ENCODE peak calls at places on chromosomes 13 and 19, in nine cellular contexts. N, S, W, E, Y, K, D, M and R are unnamed samples.

GRCh38 chr19:48487944-48488343 is 18.8 kb downstream of the CYTH2 start:
- DNase-seq in M (peak), Y (peak), W (no peak), E (peak), N (peak), S (no peak), K (peak), D (peak), R (peak)

GRCh38 chr19:39531834-39532232 is 819 bp downstream of the EID2B start:
- DNase-seq in E (no peak), M (no peak), S (no peak), W (no peak), N (no peak), D (no peak), K (no peak), Y (no peak), R (no peak)

GRCh38 chr13:74770361-74770760 is 636.2 kb upstream of the KLF12 start:
- DNase-seq in E (peak), M (no peak), Y (peak), D (no peak), K (no peak), S (peak), N (peak), W (no peak), R (no peak)

GRCh38 chr19:18763674-18764590 is 27.2 kb downstream of the COMP start:
- DNase-seq in Y (peak), E (peak), K (no peak), N (no peak), W (no peak), D (no peak), M (no peak), S (peak), R (no peak)

GRCh38 chr19:50486823-50487515 is 10.3 kb upstream of the GARIN5A start:
- DNase-seq in D (no peak), E (no peak), K (no peak), M (no peak), W (no peak), N (peak), S (peak), Y (no peak), R (peak)

GRCh38 chr13:20403826-20404225 is 121.8 kb downstream of the CRYL1 start:
- DNase-seq in W (no peak), K (no peak), S (no peak), E (no peak), Y (no peak), D (no peak), M (no peak), N (no peak), R (no peak)

GRCh38 chr13:23801141-23801540 is 88.1 kb downstream of the MIPEP start:
- DNase-seq in W (no peak), K (no peak), Y (no peak), N (no peak), E (no peak), D (no peak), S (no peak), M (no peak), R (no peak)

GRCh38 chr13:87444135-87444534 is 227.0 kb upstream of the SLITRK5 start:
- DNase-seq in D (no peak), M (no peak), E (no peak), W (no peak), S (no peak), Y (no peak), N (no peak), K (no peak), R (no peak)

GRCh38 chr13:38763446-38764381 is 76.8 kb downstream of the FREM2 start:
- DNase-seq in W (no peak), N (peak), E (peak), D (no peak), K (peak), S (peak), Y (peak), M (no peak), R (peak)

GRCh38 chr13:97434417-97435296 is 688 bp downstream of the RAP2A start:
- DNase-seq in D (peak), Y (no peak), K (peak), N (peak), E (peak), W (peak), S (peak), M (peak), R (peak)

GRCh38 chr13:97300871-97301270 is 78.7 kb downstream of the MBNL2 start:
- DNase-seq in Y (no peak), E (no peak), W (no peak), N (no peak), M (no peak), D (no peak), S (no peak), K (no peak), R (no peak)

GRCh38 chr19:50203281-50204080 is at the start of gene MYH14:
- DNase-seq in W (peak), E (no peak), K (peak), M (peak), S (peak), N (peak), Y (peak), D (peak), R (peak)

GRCh38 chr19:42420055-42420544 is 7.1 kb downstream of the LIPE start:
- DNase-seq in K (peak), N (peak), D (peak), S (peak), Y (peak), W (no peak), M (no peak), E (peak), R (peak)

GRCh38 chr19:14916848-14917247 is 24.4 kb upstream of the OR7C2 start:
- DNase-seq in Y (peak), M (no peak), D (no peak), S (no peak), W (no peak), K (no peak), N (peak), E (no peak), R (no peak)

GRCh38 chr13:30145709-30146367 is 161.5 kb downstream of the KATNAL1 start:
- DNase-seq in W (no peak), D (no peak), N (no peak), M (no peak), Y (no peak), S (no peak), K (no peak), E (no peak), R (no peak)

GRCh38 chr13:19059016-19059780 is 122.4 kb downstream of the TUBA3C start:
- DNase-seq in S (no peak), D (no peak), E (no peak), K (no peak), N (no peak), M (no peak), Y (no peak), W (no peak), R (no peak)

GRCh38 chr13:104286566-104287290 is 1220.5 kb upstream of the SLC10A2 start:
- DNase-seq in D (no peak), E (no peak), N (no peak), K (no peak), W (no peak), M (no peak), Y (peak), S (no peak), R (no peak)

GRCh38 chr13:114313061-114313860 is 1.0 kb upstream of the CHAMP1 start:
- DNase-seq in D (no peak), K (no peak), Y (no peak), E (no peak), M (no peak), N (peak), S (no peak), W (peak), R (no peak)

GRCh38 chr19:12733369-12733896 is 1.1 kb downstream of the TRIR start:
- DNase-seq in M (no peak), K (no peak), Y (peak), W (no peak), S (no peak), D (no peak), N (peak), E (peak), R (peak)

GRCh38 chr13:41621716-41622508 is 164.6 kb downstream of the RGCC start:
- DNase-seq in K (no peak), M (no peak), W (no peak), E (peak), D (no peak), Y (no peak), N (no peak), S (peak), R (no peak)

GRCh38 chr13:41627425-41627824 is 170.1 kb downstream of the RGCC start:
- DNase-seq in E (no peak), M (no peak), S (no peak), N (no peak), W (no peak), Y (no peak), K (no peak), D (no peak), R (no peak)

GRCh38 chr13:41622545-41623429 is 165.4 kb downstream of the RGCC start:
- DNase-seq in K (no peak), W (no peak), M (no peak), N (no peak), E (peak), Y (peak), S (peak), D (no peak), R (no peak)
- TF ChIP-seq CTCF in K (no peak), W (no peak), M (no peak), N (no peak), E (no peak), Y (no peak), S (no peak), D (no peak), R (no peak)

GRCh38 chr13:101544979-101545378 is 92.5 kb downstream of the ITGBL1 start:
- DNase-seq in K (no peak), E (no peak), S (no peak), D (no peak), W (no peak), M (no peak), Y (no peak), N (no peak), R (no peak)

GRCh38 chr13:101545521-101545920 is 93.0 kb downstream of the ITGBL1 start:
- DNase-seq in S (peak), E (no peak), M (no peak), Y (no peak), N (no peak), D (no peak), W (no peak), K (no peak), R (no peak)
- TF ChIP-seq CTCF in S (peak), E (peak), M (no peak), Y (no peak), N (no peak), D (no peak), W (no peak), K (no peak), R (no peak)

GRCh38 chr19:40744554-40745401 is 5.5 kb downstream of the ACTMAP start:
- DNase-seq in M (no peak), S (no peak), K (no peak), Y (no peak), D (no peak), W (no peak), E (no peak), N (no peak), R (no peak)
- TF ChIP-seq CTCF in M (no peak), S (no peak), K (no peak), Y (no peak), D (no peak), W (no peak), E (no peak), N (peak), R (no peak)

DNA sequence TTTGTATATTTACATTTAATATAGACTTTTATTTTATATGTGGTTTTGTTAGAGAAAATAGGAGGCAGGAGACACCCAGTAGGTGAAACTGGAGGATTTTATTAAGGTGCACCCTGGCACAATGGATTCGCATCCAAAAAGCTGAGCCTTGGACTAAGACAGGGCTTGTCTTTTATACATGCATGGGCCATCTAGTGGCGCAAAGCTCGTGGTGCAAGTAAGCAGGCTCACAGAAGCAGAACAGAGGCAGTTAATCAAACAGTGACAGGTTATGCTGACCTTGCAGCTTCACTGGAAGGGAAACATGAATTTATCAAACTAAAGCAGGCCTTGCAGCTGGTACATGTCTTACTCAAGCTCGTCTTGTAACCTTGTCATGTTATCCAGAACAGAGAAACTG is 58.8 kb upstream of the ZNF681 start:
- DNase-seq in E (peak), N (peak), K (no peak), W (no peak), D (peak), M (no peak), S (peak), Y (no peak), R (no peak)
- TF ChIP-seq CTCF in E (no peak), N (no peak), K (no peak), W (no peak), D (peak), M (peak), S (peak), Y (peak), R (no peak)

DNA sequence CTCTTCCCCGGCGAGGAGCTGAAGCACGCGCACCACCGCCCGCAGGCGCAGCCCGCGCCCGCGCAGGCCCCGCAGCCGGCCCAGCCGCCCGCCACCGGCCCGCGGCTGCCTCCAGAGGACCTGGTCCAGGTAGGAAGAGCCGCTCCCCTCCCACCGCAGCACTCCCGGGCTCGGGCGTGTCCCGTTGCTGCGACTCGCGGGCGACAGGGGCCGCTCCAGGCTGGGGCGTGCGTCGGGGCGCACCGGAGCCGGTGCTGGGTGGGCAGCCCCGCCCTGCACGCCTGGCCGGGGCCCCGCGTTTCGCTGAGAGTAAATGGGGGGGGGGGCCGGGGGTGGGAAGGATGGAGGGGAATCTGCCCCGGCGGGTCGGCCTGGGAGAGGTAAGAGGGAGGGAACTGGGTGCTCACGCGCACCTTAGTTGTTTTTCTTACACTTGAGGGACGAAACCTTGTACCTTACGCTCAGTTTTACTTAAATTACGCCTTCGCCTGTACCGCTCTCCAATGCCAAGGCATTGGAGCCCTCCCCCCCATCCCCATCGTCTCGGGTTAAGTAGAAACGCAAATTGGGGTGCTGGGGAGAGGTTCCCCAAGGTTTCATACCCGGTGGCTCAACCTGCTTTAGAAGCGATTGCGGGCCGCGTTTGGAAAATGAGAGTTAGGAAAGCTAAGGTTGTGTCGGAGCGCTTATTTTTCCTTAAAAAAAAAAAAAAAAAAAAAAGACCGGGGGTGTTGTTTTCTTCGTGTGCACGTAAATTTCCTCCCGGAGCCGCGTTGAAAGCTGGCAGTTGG is 850 bp downstream of the KLF5 start:
- DNase-seq in N (no peak), Y (no peak), D (peak), W (peak), E (no peak), S (no peak), M (peak), K (peak), R (no peak)
- TF ChIP-seq CTCF in N (peak), Y (peak), D (no peak), W (peak), E (no peak), S (no peak), M (no peak), K (peak), R (no peak)

DNA sequence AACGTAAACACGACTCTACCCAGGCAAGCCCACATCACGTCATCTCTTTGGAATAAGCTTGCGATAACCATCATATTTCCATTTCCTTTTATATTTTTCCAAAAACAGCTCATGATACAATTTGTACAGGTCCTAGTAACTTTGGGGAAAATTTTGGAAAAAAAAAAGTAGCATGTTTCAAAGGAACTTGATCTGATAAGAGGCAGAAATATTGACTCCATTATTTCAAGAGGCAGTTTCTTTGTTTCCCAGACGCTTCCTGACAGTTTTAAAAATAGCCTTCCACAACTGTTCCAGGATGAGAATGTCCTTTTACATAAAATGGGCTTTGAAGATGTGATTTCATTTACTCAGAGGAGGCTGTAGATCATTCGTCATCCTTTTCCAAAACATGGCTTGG is 23.1 kb downstream of the KLF2 start:
- DNase-seq in K (no peak), D (no peak), N (no peak), E (no peak), W (no peak), Y (no peak), M (no peak), S (no peak), R (no peak)
- TF ChIP-seq CTCF in K (no peak), D (no peak), N (no peak), E (no peak), W (no peak), Y (no peak), M (no peak), S (no peak), R (no peak)

DNA sequence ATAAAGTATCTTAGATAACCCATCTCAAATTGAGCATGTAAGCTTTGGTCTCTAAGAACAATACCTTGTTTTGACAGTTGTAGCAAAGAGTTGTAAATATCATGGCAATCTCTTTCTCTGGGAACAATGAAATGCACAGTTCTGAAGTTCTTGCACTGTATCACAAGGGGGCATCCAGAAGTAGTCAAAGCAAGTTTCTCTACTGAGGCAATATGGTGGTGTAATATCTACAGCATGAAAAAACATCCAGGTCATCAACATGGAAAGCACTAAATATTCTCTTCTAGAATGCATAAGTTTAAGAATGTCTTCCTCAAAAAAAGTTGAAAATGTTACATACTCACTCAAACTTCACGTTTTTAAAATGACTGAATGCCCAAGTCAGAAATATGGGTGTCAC is 19.6 kb downstream of the MTMR6 start:
- DNase-seq in M (no peak), S (no peak), D (no peak), W (no peak), E (no peak), Y (no peak), K (no peak), N (peak), R (no peak)
- TF ChIP-seq CTCF in M (no peak), S (peak), D (peak), W (no peak), E (no peak), Y (no peak), K (no peak), N (no peak), R (no peak)